ENCODE peak calls at places on chromosomes 5 and 9, in ten cellular contexts. Y is GM13977, L is neural crest cell, I is AG04450, B is endothelial cell, K is body of pancreas, W is cardiac fibroblast, Q is HFF-Myc, N is A549, E is PC-9. R is an unnamed sample.

GRCh38 chr9:3498691-3499090 is 27.1 kb downstream of the RFX3 start:
- DNase-seq in W (peak), E (no peak), Y (no peak), I (no peak), B (no peak), Q (no peak), K (no peak), N (no peak), L (no peak), R (no peak)

GRCh38 chr9:93620881-93621820 is 44.8 kb downstream of the PHF2 start:
- DNase-seq in Q (no peak), K (peak), Y (no peak), L (no peak), E (no peak), B (no peak), N (no peak), W (no peak), I (no peak), R (no peak)

GRCh38 chr9:80028501-80028900 is 456.7 kb downstream of the TLE4 start:
- DNase-seq in L (no peak), K (no peak), Q (peak), I (no peak), N (no peak), W (no peak), Y (no peak), B (no peak), E (no peak), R (peak)

GRCh38 chr5:180093651-180094382 is 22.3 kb upstream of the RNF130 start:
- DNase-seq in Y (no peak), Q (no peak), E (no peak), K (no peak), W (no peak), I (no peak), L (no peak), B (no peak), N (no peak), R (peak)

GRCh38 chr5:106649031-106649430 is 1021.7 kb downstream of the EFNA5 start:
- DNase-seq in L (no peak), B (no peak), Q (no peak), I (no peak), Y (no peak), K (no peak), W (no peak), N (no peak), E (no peak), R (no peak)

GRCh38 chr5:38925154-38925925 is 79.5 kb downstream of the OSMR start:
- DNase-seq in L (no peak), B (no peak), I (peak), Q (no peak), N (no peak), K (no peak), W (peak), E (no peak), Y (no peak), R (no peak)

GRCh38 chr9:99445377-99445891 is 223.4 kb downstream of the SEC61B start:
- DNase-seq in I (peak), Y (no peak), N (peak), L (no peak), Q (peak), W (peak), E (peak), K (no peak), B (no peak), R (no peak)

GRCh38 chr5:141439411-141440141 is 9.3 kb downstream of the PCDHGA12 start:
- DNase-seq in K (no peak), W (no peak), I (no peak), E (peak), B (no peak), Q (no peak), Y (no peak), L (no peak), N (no peak), R (no peak)

GRCh38 chr9:2018764-2019548 is 3.8 kb downstream of the SMARCA2 start:
- DNase-seq in E (no peak), Q (no peak), I (no peak), L (no peak), B (no peak), W (no peak), K (no peak), Y (no peak), N (no peak), R (peak)

GRCh38 chr9:22238809-22239684 is 207.6 kb upstream of the DMRTA1 start:
- DNase-seq in K (no peak), N (peak), L (no peak), W (peak), Y (no peak), B (no peak), I (no peak), E (no peak), Q (no peak), R (no peak)

GRCh38 chr9:77163889-77164288 is 13.4 kb upstream of the VPS13A start:
- DNase-seq in B (no peak), N (no peak), I (no peak), E (no peak), W (peak), L (no peak), Y (no peak), Q (no peak), K (no peak), R (no peak)

GRCh38 chr9:127423934-127424668 is at the start of gene ZNF79:
- DNase-seq in E (peak), N (peak), W (peak), Q (peak), B (peak), Y (peak), I (peak), L (peak), K (peak), R (peak)

GRCh38 chr5:158560170-158560569 is 539.5 kb downstream of the EBF1 start:
- DNase-seq in W (no peak), I (no peak), K (no peak), B (no peak), Q (no peak), Y (peak), L (no peak), E (no peak), N (no peak), R (no peak)

GRCh38 chr5:135623186-135623715 is 44.5 kb upstream of the CXCL14 start:
- DNase-seq in Y (no peak), W (no peak), B (no peak), L (no peak), E (no peak), K (no peak), Q (no peak), N (no peak), I (no peak), R (no peak)

GRCh38 chr9:77162366-77162765 is 15.0 kb upstream of the VPS13A start:
- DNase-seq in E (no peak), I (no peak), B (no peak), L (no peak), Q (no peak), N (no peak), Y (no peak), K (no peak), W (no peak), R (no peak)

GRCh38 chr5:174767670-174768069 is 43.3 kb downstream of the MSX2 start:
- DNase-seq in L (no peak), E (no peak), W (no peak), Q (no peak), Y (no peak), N (no peak), B (no peak), I (no peak), K (no peak), R (no peak)

GRCh38 chr9:13719981-13720380 is 440.5 kb upstream of the MPDZ start:
- DNase-seq in L (no peak), B (no peak), E (no peak), Y (no peak), K (no peak), W (peak), N (no peak), Q (no peak), I (peak), R (no peak)

GRCh38 chr9:116155700-116156045 is 2.1 kb downstream of the PAPPA start:
- DNase-seq in K (no peak), Q (no peak), N (no peak), I (no peak), L (no peak), B (no peak), Y (no peak), W (peak), E (no peak), R (no peak)

GRCh38 chr5:124580925-124581821 is 165.3 kb downstream of the ZNF608 start:
- DNase-seq in B (peak), Y (no peak), L (peak), W (no peak), Q (no peak), I (no peak), K (peak), N (no peak), E (no peak), R (no peak)

GRCh38 chr9:119458068-119458467 is 88.8 kb upstream of the BRINP1 start:
- DNase-seq in Y (no peak), Q (no peak), K (no peak), B (no peak), W (no peak), E (no peak), N (no peak), L (no peak), I (no peak), R (no peak)

GRCh38 chr9:72925126-72925810 is 27.6 kb downstream of the ALDH1A1 start:
- DNase-seq in Y (no peak), W (peak), K (no peak), Q (no peak), L (no peak), E (no peak), I (no peak), B (no peak), N (no peak), R (no peak)

GRCh38 chr5:58912102-58912501 is 329.2 kb downstream of the RAB3C start:
- DNase-seq in B (no peak), L (no peak), Y (no peak), W (no peak), Q (no peak), I (no peak), K (no peak), N (no peak), E (no peak), R (no peak)

GRCh38 chr5:126971455-126972019 is 58.8 kb downstream of the MARCHF3 start:
- DNase-seq in W (peak), Y (no peak), E (no peak), N (no peak), Q (no peak), L (no peak), I (no peak), K (no peak), B (no peak), R (no peak)

GRCh38 chr5:156474251-156474650 is 147.3 kb downstream of the SGCD start:
- DNase-seq in K (peak), L (no peak), Y (no peak), Q (no peak), B (no peak), E (no peak), I (no peak), N (no peak), W (peak), R (peak)

GRCh38 chr5:157106668-157107461 is 2.0 kb downstream of the HAVCR2 start:
- DNase-seq in E (no peak), B (no peak), N (no peak), Q (no peak), K (no peak), I (no peak), L (no peak), W (no peak), Y (no peak), R (peak)

GRCh38 chr9:124077915-124078572 is 66.5 kb downstream of the LHX2 start:
- DNase-seq in I (no peak), W (peak), Q (no peak), N (no peak), Y (no peak), B (no peak), L (no peak), E (peak), K (peak), R (no peak)

GRCh38 chr9:114612272-114612923 is 1.3 kb downstream of the TMEM268 start:
- DNase-seq in W (no peak), B (no peak), E (no peak), I (no peak), L (no peak), Y (no peak), Q (no peak), N (no peak), K (peak), R (no peak)

DNA sequence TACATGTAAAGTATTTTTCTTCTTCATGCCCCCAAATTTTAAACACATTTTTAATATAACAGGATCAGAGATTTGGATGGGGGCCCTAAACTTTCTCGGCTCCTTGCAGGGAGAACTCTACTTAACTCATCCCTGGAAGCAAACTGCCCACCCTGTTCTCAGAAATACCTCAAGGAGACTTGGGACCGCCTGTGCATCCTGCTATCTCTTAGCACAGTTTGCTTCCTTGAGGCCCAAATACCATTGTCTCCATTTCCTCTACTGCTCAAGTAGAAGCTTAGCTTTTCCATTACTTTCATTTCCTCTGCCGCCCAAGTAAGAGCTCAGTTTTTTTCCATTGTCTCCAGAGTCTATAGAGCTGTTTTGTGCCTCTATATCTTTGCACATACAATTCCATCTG is 137.9 kb downstream of the CEMIP2 start:
- DNase-seq in I (no peak), K (no peak), L (no peak), W (peak), Y (no peak), B (peak), Q (no peak), N (no peak), E (no peak), R (no peak)
- TF ChIP-seq CTCF in I (no peak), K (no peak), L (no peak), W (no peak), Y (no peak), B (no peak), Q (no peak), N (no peak), E (no peak), R (no peak)

GRCh38 chr5:53355316-53355715 is 125.1 kb upstream of the FST start:
- DNase-seq in Q (no peak), B (no peak), N (no peak), E (no peak), W (no peak), Y (no peak), I (no peak), K (no peak), L (no peak), R (no peak)

GRCh38 chr5:53350408-53350807 is 130.0 kb upstream of the FST start:
- DNase-seq in Q (no peak), E (no peak), Y (no peak), K (no peak), W (peak), I (no peak), L (no peak), N (no peak), B (no peak), R (no peak)

GRCh38 chr5:53355930-53356329 is 124.5 kb upstream of the FST start:
- DNase-seq in K (no peak), Y (no peak), N (no peak), L (no peak), I (no peak), E (no peak), Q (no peak), B (no peak), W (no peak), R (no peak)

DNA sequence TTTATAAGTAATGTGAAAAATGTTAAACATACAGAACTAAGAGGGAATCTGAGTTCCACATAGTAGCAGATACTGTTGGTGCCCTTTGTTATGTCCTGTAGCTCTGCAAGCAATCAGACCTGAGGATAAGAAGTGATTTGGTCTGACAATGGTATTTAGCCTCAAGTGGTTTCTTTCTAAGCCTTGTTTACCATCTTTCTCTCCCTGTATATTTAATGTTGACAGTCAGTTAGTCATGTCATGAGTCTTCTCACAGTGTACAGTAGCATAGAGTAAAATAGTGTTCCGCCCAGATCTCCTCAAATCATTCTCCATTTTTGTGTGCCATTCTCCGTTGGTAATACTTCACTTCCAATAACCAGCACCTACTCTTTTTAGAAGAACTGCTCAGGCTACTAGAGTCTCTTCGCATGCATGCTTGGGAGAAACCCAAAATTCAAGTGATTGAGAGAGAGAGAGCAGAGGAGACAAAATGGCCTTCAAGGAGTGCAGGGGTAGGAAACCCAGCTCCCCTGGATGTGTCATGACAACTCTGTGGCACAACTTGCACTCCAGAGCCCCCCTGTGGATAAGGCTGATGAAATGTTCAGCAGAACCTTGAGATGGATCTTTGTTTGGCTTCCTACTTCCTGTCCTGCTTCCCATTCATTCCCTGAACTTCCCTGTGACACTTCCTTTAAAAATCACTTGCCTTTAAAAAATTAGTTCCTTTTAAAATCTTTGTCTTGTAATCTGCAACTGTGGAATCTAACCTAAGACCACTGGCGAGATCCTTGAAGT is 129.2 kb upstream of the FST start:
- DNase-seq in L (no peak), E (no peak), Q (no peak), N (no peak), K (no peak), Y (no peak), W (no peak), B (peak), I (no peak), R (no peak)
- TF ChIP-seq CTCF in L (no peak), E (no peak), Q (no peak), N (no peak), K (no peak), Y (no peak), W (no peak), B (no peak), I (no peak), R (no peak)

GRCh38 chr5:112240011-112240410 is 179.1 kb downstream of the EPB41L4A start:
- DNase-seq in Q (no peak), E (no peak), L (no peak), W (no peak), I (no peak), Y (no peak), K (no peak), B (no peak), N (peak), R (no peak)
- TF ChIP-seq CTCF in Q (no peak), E (no peak), L (no peak), W (no peak), I (no peak), Y (no peak), K (no peak), B (no peak), N (peak), R (no peak)

DNA sequence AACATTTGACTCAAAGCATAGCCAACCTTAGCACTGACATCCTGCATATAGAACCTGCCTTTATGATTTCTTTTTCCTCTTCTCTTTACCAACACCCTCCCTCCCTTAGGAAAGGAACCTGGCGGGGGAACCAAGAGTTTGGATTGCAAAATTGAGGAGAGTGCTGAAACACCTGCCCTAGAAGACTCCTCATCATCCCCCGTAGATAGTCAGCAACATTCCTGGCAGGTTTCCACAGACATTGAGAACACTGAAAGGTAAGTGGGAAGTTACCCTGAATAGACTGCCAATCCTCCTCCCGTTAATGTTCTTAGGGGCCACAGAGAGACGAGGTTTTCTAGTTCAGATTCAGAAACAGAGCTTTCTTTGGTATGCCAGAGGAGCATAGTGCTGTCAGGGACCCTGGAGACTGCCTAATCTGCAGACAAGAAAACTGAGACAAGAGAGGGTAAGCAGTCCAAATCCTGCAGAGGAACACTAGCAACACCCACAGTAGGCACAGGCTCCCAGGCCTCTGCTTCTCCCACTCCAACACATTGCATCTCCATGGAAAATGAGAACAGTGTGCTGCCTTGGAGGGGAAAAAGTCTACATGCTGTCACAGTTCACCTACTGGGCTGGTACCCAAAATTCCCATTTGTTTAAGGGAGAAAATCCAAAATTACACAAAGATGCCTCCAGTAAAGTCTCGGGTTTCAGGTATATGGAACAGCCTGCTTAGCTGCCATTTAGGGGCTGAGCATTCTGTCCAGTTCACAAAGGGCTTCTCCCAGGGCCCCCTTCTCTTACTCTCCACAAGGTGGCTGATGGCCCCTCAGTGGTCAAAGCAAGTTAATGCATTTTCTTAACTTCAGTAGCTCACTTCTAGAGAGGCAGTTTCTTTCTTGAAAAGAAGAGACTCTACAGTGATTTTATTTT is 89.0 kb downstream of the RGS7BP start:
- DNase-seq in I (no peak), L (no peak), B (peak), N (peak), E (no peak), Y (no peak), W (peak), K (no peak), Q (no peak), R (peak)
- TF ChIP-seq CTCF in I (peak), L (peak), B (peak), N (no peak), E (peak), Y (no peak), W (peak), K (no peak), Q (peak), R (peak)

DNA sequence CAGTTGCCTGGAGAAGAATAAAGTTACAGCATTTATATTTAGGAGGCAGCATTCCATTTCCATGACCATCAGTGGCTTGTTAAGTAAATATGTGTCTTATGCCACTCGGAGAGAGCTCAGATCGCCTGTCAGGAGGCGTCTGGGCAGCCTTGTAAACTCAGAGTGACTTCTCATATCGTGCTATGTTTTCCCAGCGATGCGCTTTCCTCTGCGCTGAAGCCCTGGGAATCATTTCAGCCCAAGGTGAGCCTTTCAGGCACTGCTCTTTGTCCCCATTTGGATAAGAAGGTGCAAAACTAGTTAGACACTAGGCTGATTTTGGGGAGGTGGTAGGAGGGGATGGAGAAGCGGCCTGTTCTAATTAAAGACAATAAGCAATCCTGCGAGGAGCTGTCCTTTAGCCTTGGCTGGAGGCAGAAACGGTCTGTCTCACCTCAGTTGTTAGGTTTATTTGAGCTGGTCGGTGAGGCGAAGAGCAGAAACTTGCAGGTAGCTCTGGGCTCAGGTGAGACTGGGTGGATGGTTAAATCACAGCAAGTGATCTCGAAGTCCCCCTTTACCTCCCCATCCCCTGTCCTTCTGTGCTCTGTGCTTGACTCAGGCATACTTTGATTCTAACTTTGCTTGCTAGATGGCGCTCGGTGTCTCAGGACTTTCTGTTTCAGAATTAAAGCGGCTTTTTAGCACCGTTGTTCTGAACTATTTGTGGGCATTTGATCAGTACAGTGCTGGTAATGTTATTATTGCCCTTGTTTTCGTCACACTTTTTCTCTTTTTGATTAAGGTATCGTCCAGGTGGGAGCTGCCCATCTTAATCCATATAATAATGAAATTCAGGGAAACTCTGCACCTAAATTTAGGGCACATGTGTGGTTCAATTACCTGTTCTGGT is 24.6 kb downstream of the NR2F1 start:
- DNase-seq in K (peak), Y (peak), B (no peak), Q (no peak), N (peak), L (no peak), E (peak), I (no peak), W (peak), R (no peak)
- TF ChIP-seq CTCF in K (peak), Y (peak), B (no peak), Q (peak), N (peak), L (peak), E (peak), I (peak), W (peak), R (no peak)

R was measured in testis.